ENCODE peak calls at places on chromosomes 13 and 19, in ten cellular contexts. M is anterior cingulate cortex, Z is foreskin keratinocyte, J is T-helper 2 cell, X is NCI-H510A, T is PC-9, G is breast epithelium, R is small intestine, P is choroid plexus epithelial cell, E is non-pigmented ciliary epithelial cell. A is an unnamed sample.

GRCh38 chr13:60613080-60613479 is 216.1 kb downstream of the TDRD3 start:
- DNase-seq in M (no peak), Z (no peak), J (no peak), X (no peak), T (no peak), G (no peak), R (no peak), P (no peak), E (no peak), A (no peak)

GRCh38 chr19:35764432-35765315 is 6.7 kb downstream of the PROSER3 start:
- DNase-seq in M (no peak), Z (no peak), J (no peak), X (no peak), T (no peak), G (no peak), R (no peak), P (no peak), E (no peak), A (no peak)

GRCh38 chr13:86563308-86563707 is 764.1 kb upstream of the SLITRK6 start:
- DNase-seq in M (no peak), Z (peak; percentile 20), J (no peak), X (no peak), T (no peak), G (no peak), R (no peak), P (peak; percentile 51), E (peak; percentile 40), A (no peak)

GRCh38 chr19:14517840-14518505 is at the start of gene DNAJB1:
- DNase-seq in M (peak; percentile 46), Z (no peak), J (peak; percentile 61), X (peak; percentile 41), T (peak; percentile 80), G (peak; percentile 73), R (peak; percentile 84), P (peak; percentile 79), E (no peak), A (peak; percentile 88)

GRCh38 chr19:39352549-39353285 is 10.5 kb downstream of the SAMD4B start:
- DNase-seq in M (no peak), Z (no peak), J (no peak), X (no peak), T (no peak), G (no peak), R (no peak), P (no peak), E (no peak), A (no peak)

GRCh38 chr13:21670006-21670882 is 629 bp upstream of the FGF9 start:
- DNase-seq in M (peak; percentile 36), Z (peak; percentile 63), J (peak; percentile 59), X (peak; percentile 53), T (no peak), G (no peak), R (peak; percentile 42), P (peak; percentile 37), E (no peak), A (peak; percentile 57)

GRCh38 chr19:45769821-45770191 is 754 bp upstream of the SIX5 start:
- DNase-seq in M (no peak), Z (peak; percentile 35), J (peak; percentile 65), X (no peak), T (no peak), G (no peak), R (peak; percentile 51), P (peak; percentile 69), E (no peak), A (peak; percentile 71)

GRCh38 chr13:24038846-24039330 is 121.6 kb upstream of the SPATA13 start:
- DNase-seq in M (no peak), Z (no peak), J (no peak), X (no peak), T (peak; percentile 59), G (no peak), R (no peak), P (peak; percentile 49), E (no peak), A (peak; percentile 65)

GRCh38 chr19:19224852-19225494 is 13.2 kb downstream of the NCAN start:
- DNase-seq in M (no peak), Z (peak; percentile 25), J (peak; percentile 57), X (peak; percentile 88), T (peak; percentile 76), G (peak; percentile 53), R (peak; percentile 80), P (peak; percentile 58), E (peak; percentile 9), A (no peak)

GRCh38 chr13:24381539-24382265 is 72.3 kb downstream of the C1QTNF9 start:
- DNase-seq in M (no peak), Z (no peak), J (no peak), X (no peak), T (no peak), G (no peak), R (no peak), P (peak; percentile 17), E (no peak), A (no peak)

GRCh38 chr19:41297628-41298326 is 12.2 kb upstream of the CCDC97 start:
- DNase-seq in M (no peak), Z (no peak), J (no peak), X (no peak), T (no peak), G (no peak), R (peak; percentile 44), P (no peak), E (no peak), A (no peak)

GRCh38 chr13:25214371-25215252 is 42.5 kb upstream of the AMER2 start:
- DNase-seq in M (no peak), Z (peak; percentile 25), J (no peak), X (no peak), T (no peak), G (no peak), R (no peak), P (peak; percentile 37), E (no peak), A (no peak)

GRCh38 chr13:19713186-19713965 is 69.4 kb downstream of the PSPC1 start:
- DNase-seq in M (no peak), Z (peak; percentile 27), J (no peak), X (no peak), T (no peak), G (no peak), R (no peak), P (peak; percentile 86), E (peak; percentile 77), A (no peak)

GRCh38 chr13:33520480-33520839 is 234.9 kb upstream of the STARD13 start:
- DNase-seq in M (no peak), Z (no peak), J (no peak), X (no peak), T (no peak), G (no peak), R (no peak), P (no peak), E (no peak), A (no peak)

GRCh38 chr19:19697589-19697988 is 28.9 kb downstream of the ZNF101 start:
- DNase-seq in M (no peak), Z (no peak), J (no peak), X (no peak), T (no peak), G (no peak), R (no peak), P (no peak), E (no peak), A (no peak)

GRCh38 chr19:3163230-3163886 is 15.2 kb upstream of the S1PR4 start:
- DNase-seq in M (peak; percentile 49), Z (no peak), J (peak; percentile 58), X (no peak), T (peak; percentile 24), G (peak; percentile 67), R (peak; percentile 62), P (peak; percentile 69), E (no peak), A (peak; percentile 57)

GRCh38 chr19:19463348-19464117 is 51.8 kb downstream of the TSSK6 start:
- DNase-seq in M (no peak), Z (no peak), J (no peak), X (no peak), T (no peak), G (no peak), R (no peak), P (peak; percentile 71), E (no peak), A (no peak)

GRCh38 chr13:80086304-80086721 is 254.6 kb downstream of the SPRY2 start:
- DNase-seq in M (no peak), Z (peak; percentile 85), J (no peak), X (no peak), T (peak; percentile 23), G (no peak), R (peak; percentile 69), P (peak; percentile 6), E (no peak), A (no peak)

GRCh38 chr19:609001-609340 is 19.3 kb downstream of the HCN2 start:
- DNase-seq in M (peak; percentile 56), Z (no peak), J (no peak), X (no peak), T (peak; percentile 31), G (no peak), R (no peak), P (no peak), E (no peak), A (peak; percentile 76)

GRCh38 chr19:14147797-14148605 is 11.6 kb upstream of the ASF1B start:
- DNase-seq in M (peak; percentile 57), Z (no peak), J (peak; percentile 22), X (no peak), T (peak; percentile 64), G (peak; percentile 68), R (peak; percentile 65), P (peak; percentile 66), E (no peak), A (peak; percentile 69)

GRCh38 chr19:27742041-27742440 is 1470.9 kb downstream of the UQCRFS1 start:
- DNase-seq in M (no peak), Z (no peak), J (no peak), X (no peak), T (no peak), G (no peak), R (no peak), P (no peak), E (no peak), A (no peak)

GRCh38 chr19:7224205-7224833 is 69.9 kb downstream of the INSR start:
- DNase-seq in M (no peak), Z (no peak), J (no peak), X (no peak), T (no peak), G (no peak), R (no peak), P (peak; percentile 39), E (no peak), A (no peak)

GRCh38 chr13:50991624-50992610 is 82.3 kb downstream of the RNASEH2B start:
- DNase-seq in M (no peak), Z (no peak), J (no peak), X (no peak), T (no peak), G (no peak), R (no peak), P (no peak), E (no peak), A (no peak)

GRCh38 chr13:33146843-33147611 is 130.8 kb downstream of the KL start:
- DNase-seq in M (no peak), Z (no peak), J (no peak), X (no peak), T (no peak), G (no peak), R (no peak), P (no peak), E (no peak), A (no peak)

GRCh38 chr13:72368031-72368430 is 359.4 kb downstream of the MZT1 start:
- DNase-seq in M (no peak), Z (no peak), J (no peak), X (no peak), T (no peak), G (no peak), R (no peak), P (no peak), E (no peak), A (no peak)

GRCh38 chr19:41156207-41156606 is 36.8 kb upstream of the CYP2S1 start:
- DNase-seq in M (no peak), Z (no peak), J (no peak), X (no peak), T (no peak), G (no peak), R (no peak), P (no peak), E (no peak), A (no peak)

GRCh38 chr19:2695288-2695866 is 7.1 kb downstream of the GNG7 start:
- DNase-seq in M (peak; percentile 68), Z (no peak), J (no peak), X (no peak), T (no peak), G (no peak), R (no peak), P (no peak), E (no peak), A (peak; percentile 94)

GRCh38 chr19:51200071-51200470 is 24.8 kb upstream of the CD33 start:
- DNase-seq in M (no peak), Z (no peak), J (no peak), X (no peak), T (no peak), G (no peak), R (no peak), P (no peak), E (no peak), A (no peak)